ENCODE peak calls at places on chromosomes 16 and 17, in five cellular contexts. One of them, this sample, is unnamed.
A peak's percentile ranks its signal among the peaks of the same experiment; 100 is the strongest.

GRCh38 chr17:75723201-75723930 is 2.1 kb downstream of the ITGB4 start:
- DNase-seq in A172: peak; percentile 45
- DNase-seq in naive thymus-derived CD4-positive, alpha-beta T cell: no peak
- DNase-seq in NCI-H187 treated with DMSO at 0.1 percent for 48 hours: no peak
- DNase-seq in left ventricle myocardium inferior: peak; percentile 34
- DNase-seq in this sample: no peak

GRCh38 chr16:12452549-12452948 is 351.1 kb downstream of the CPPED1 start:
- DNase-seq in NCI-H187 treated with DMSO at 0.1 percent for 48 hours: no peak
- DNase-seq in A172: no peak
- DNase-seq in left ventricle myocardium inferior: no peak
- DNase-seq in naive thymus-derived CD4-positive, alpha-beta T cell: no peak
- DNase-seq in this sample: no peak

GRCh38 chr16:80231888-80232287 is 308.9 kb upstream of the DYNLRB2 start:
- DNase-seq in naive thymus-derived CD4-positive, alpha-beta T cell: no peak
- DNase-seq in left ventricle myocardium inferior: no peak
- DNase-seq in NCI-H187 treated with DMSO at 0.1 percent for 48 hours: no peak
- DNase-seq in A172: peak; percentile 64
- DNase-seq in this sample: no peak

GRCh38 chr16:24915019-24915418 is 69.3 kb downstream of the SLC5A11 start:
- DNase-seq in naive thymus-derived CD4-positive, alpha-beta T cell: no peak
- DNase-seq in NCI-H187 treated with DMSO at 0.1 percent for 48 hours: no peak
- DNase-seq in A172: no peak
- DNase-seq in left ventricle myocardium inferior: no peak
- DNase-seq in this sample: no peak

GRCh38 chr17:64401244-64401860 is 10.7 kb upstream of the PECAM1 start:
- DNase-seq in left ventricle myocardium inferior: no peak
- DNase-seq in A172: no peak
- DNase-seq in naive thymus-derived CD4-positive, alpha-beta T cell: no peak
- DNase-seq in NCI-H187 treated with DMSO at 0.1 percent for 48 hours: no peak
- DNase-seq in this sample: no peak

GRCh38 chr16:28900601-28901000 is 22.3 kb downstream of the ATP2A1 start:
- DNase-seq in A172: no peak
- DNase-seq in NCI-H187 treated with DMSO at 0.1 percent for 48 hours: no peak
- DNase-seq in left ventricle myocardium inferior: no peak
- DNase-seq in naive thymus-derived CD4-positive, alpha-beta T cell: no peak
- DNase-seq in this sample: no peak

GRCh38 chr16:66135376-66135775 is 231.1 kb upstream of the CDH5 start:
- DNase-seq in naive thymus-derived CD4-positive, alpha-beta T cell: no peak
- DNase-seq in NCI-H187 treated with DMSO at 0.1 percent for 48 hours: no peak
- DNase-seq in A172: no peak
- DNase-seq in left ventricle myocardium inferior: peak; percentile 58
- DNase-seq in this sample: no peak

GRCh38 chr17:50206604-50207293 is 5.3 kb upstream of the COL1A1 start:
- DNase-seq in NCI-H187 treated with DMSO at 0.1 percent for 48 hours: no peak
- DNase-seq in naive thymus-derived CD4-positive, alpha-beta T cell: no peak
- DNase-seq in left ventricle myocardium inferior: peak; percentile 57
- DNase-seq in A172: no peak
- DNase-seq in this sample: peak; percentile 94

GRCh38 chr17:16911141-16911937 is 60.6 kb downstream of the TNFRSF13B start:
- DNase-seq in left ventricle myocardium inferior: peak; percentile 10
- DNase-seq in NCI-H187 treated with DMSO at 0.1 percent for 48 hours: no peak
- DNase-seq in naive thymus-derived CD4-positive, alpha-beta T cell: peak; percentile 49
- DNase-seq in A172: no peak
- DNase-seq in this sample: peak; percentile 42

GRCh38 chr16:13148836-13149235 is 247.4 kb downstream of the SHISA9 start:
- DNase-seq in naive thymus-derived CD4-positive, alpha-beta T cell: no peak
- DNase-seq in left ventricle myocardium inferior: no peak
- DNase-seq in A172: peak; percentile 4
- DNase-seq in NCI-H187 treated with DMSO at 0.1 percent for 48 hours: no peak
- DNase-seq in this sample: no peak

GRCh38 chr17:76670708-76671122 is 27.2 kb upstream of the ST6GALNAC1 start:
- DNase-seq in NCI-H187 treated with DMSO at 0.1 percent for 48 hours: no peak
- DNase-seq in left ventricle myocardium inferior: no peak
- DNase-seq in naive thymus-derived CD4-positive, alpha-beta T cell: peak; percentile 5
- DNase-seq in A172: no peak
- DNase-seq in this sample: no peak

GRCh38 chr16:3783516-3783915 is 66.2 kb upstream of the TRAP1 start:
- DNase-seq in naive thymus-derived CD4-positive, alpha-beta T cell: no peak
- DNase-seq in left ventricle myocardium inferior: no peak
- DNase-seq in A172: no peak
- DNase-seq in NCI-H187 treated with DMSO at 0.1 percent for 48 hours: no peak
- DNase-seq in this sample: no peak

GRCh38 chr16:11107781-11108465 is 148.1 kb downstream of the SOCS1 start:
- DNase-seq in A172: peak; percentile 74
- DNase-seq in left ventricle myocardium inferior: no peak
- DNase-seq in NCI-H187 treated with DMSO at 0.1 percent for 48 hours: no peak
- DNase-seq in naive thymus-derived CD4-positive, alpha-beta T cell: no peak
- DNase-seq in this sample: no peak

GRCh38 chr16:65713409-65713808 is 591.5 kb upstream of the CDH11 start:
- DNase-seq in A172: no peak
- DNase-seq in naive thymus-derived CD4-positive, alpha-beta T cell: no peak
- DNase-seq in NCI-H187 treated with DMSO at 0.1 percent for 48 hours: no peak
- DNase-seq in left ventricle myocardium inferior: no peak
- DNase-seq in this sample: peak; percentile 72

GRCh38 chr17:178292-179065 is 3.0 kb downstream of the DOC2B start:
- DNase-seq in naive thymus-derived CD4-positive, alpha-beta T cell: no peak
- DNase-seq in NCI-H187 treated with DMSO at 0.1 percent for 48 hours: no peak
- DNase-seq in A172: no peak
- DNase-seq in left ventricle myocardium inferior: no peak
- DNase-seq in this sample: no peak

GRCh38 chr17:50102164-50102991 is 7.2 kb downstream of the PDK2 start:
- DNase-seq in A172: no peak
- DNase-seq in NCI-H187 treated with DMSO at 0.1 percent for 48 hours: no peak
- DNase-seq in naive thymus-derived CD4-positive, alpha-beta T cell: no peak
- DNase-seq in left ventricle myocardium inferior: peak; percentile 82
- DNase-seq in this sample: no peak

GRCh38 chr17:43434902-43435319 is 36.1 kb downstream of the ARL4D start:
- DNase-seq in A172: peak; percentile 48
- DNase-seq in left ventricle myocardium inferior: no peak
- DNase-seq in NCI-H187 treated with DMSO at 0.1 percent for 48 hours: no peak
- DNase-seq in naive thymus-derived CD4-positive, alpha-beta T cell: no peak
- DNase-seq in this sample: no peak

GRCh38 chr17:16398270-16399267 is 16.8 kb upstream of the TRPV2 start:
- DNase-seq in naive thymus-derived CD4-positive, alpha-beta T cell: no peak
- DNase-seq in left ventricle myocardium inferior: no peak
- DNase-seq in NCI-H187 treated with DMSO at 0.1 percent for 48 hours: no peak
- DNase-seq in A172: no peak
- DNase-seq in this sample: peak; percentile 68

GRCh38 chr16:2057438-2057837 is 9.7 kb downstream of the TSC2 start:
- DNase-seq in NCI-H187 treated with DMSO at 0.1 percent for 48 hours: no peak
- DNase-seq in A172: no peak
- DNase-seq in naive thymus-derived CD4-positive, alpha-beta T cell: no peak
- DNase-seq in left ventricle myocardium inferior: no peak
- DNase-seq in this sample: no peak

GRCh38 chr17:51006601-51007000 is 114.1 kb downstream of the SPAG9 start:
- DNase-seq in NCI-H187 treated with DMSO at 0.1 percent for 48 hours: no peak
- DNase-seq in naive thymus-derived CD4-positive, alpha-beta T cell: no peak
- DNase-seq in left ventricle myocardium inferior: no peak
- DNase-seq in A172: no peak
- DNase-seq in this sample: no peak

GRCh38 chr16:66474750-66475199 is 47.7 kb downstream of the BEAN1 start:
- DNase-seq in NCI-H187 treated with DMSO at 0.1 percent for 48 hours: no peak
- DNase-seq in naive thymus-derived CD4-positive, alpha-beta T cell: peak; percentile 49
- DNase-seq in A172: peak; percentile 61
- DNase-seq in left ventricle myocardium inferior: no peak
- DNase-seq in this sample: peak; percentile 48

GRCh38 chr16:27181020-27181419 is 22.3 kb upstream of the KDM8 start:
- DNase-seq in naive thymus-derived CD4-positive, alpha-beta T cell: no peak
- DNase-seq in NCI-H187 treated with DMSO at 0.1 percent for 48 hours: no peak
- DNase-seq in left ventricle myocardium inferior: no peak
- DNase-seq in A172: no peak
- DNase-seq in this sample: peak; percentile 68

GRCh38 chr17:56597495-56597990 is 4.0 kb downstream of the NOG start:
- DNase-seq in left ventricle myocardium inferior: no peak
- DNase-seq in NCI-H187 treated with DMSO at 0.1 percent for 48 hours: no peak
- DNase-seq in A172: peak; percentile 24
- DNase-seq in naive thymus-derived CD4-positive, alpha-beta T cell: no peak
- DNase-seq in this sample: peak; percentile 85

GRCh38 chr17:34254651-34255380 is at the start of gene CCL2:
- DNase-seq in A172: peak; percentile 78
- DNase-seq in naive thymus-derived CD4-positive, alpha-beta T cell: no peak
- DNase-seq in left ventricle myocardium inferior: peak; percentile 75
- DNase-seq in NCI-H187 treated with DMSO at 0.1 percent for 48 hours: peak; percentile 50
- DNase-seq in this sample: peak; percentile 93

GRCh38 chr17:83199500-83200201 is 120.2 kb downstream of the METRNL start:
- DNase-seq in A172: peak; percentile 50
- DNase-seq in NCI-H187 treated with DMSO at 0.1 percent for 48 hours: no peak
- DNase-seq in naive thymus-derived CD4-positive, alpha-beta T cell: no peak
- DNase-seq in left ventricle myocardium inferior: peak; percentile 57
- DNase-seq in this sample: no peak

GRCh38 chr16:27689711-27690110 is 139.8 kb downstream of the KATNIP start:
- DNase-seq in left ventricle myocardium inferior: no peak
- DNase-seq in NCI-H187 treated with DMSO at 0.1 percent for 48 hours: no peak
- DNase-seq in A172: no peak
- DNase-seq in naive thymus-derived CD4-positive, alpha-beta T cell: no peak
- DNase-seq in this sample: no peak

GRCh38 chr17:7587420-7587786 is 2.5 kb downstream of the SOX15 start:
- DNase-seq in left ventricle myocardium inferior: no peak
- DNase-seq in NCI-H187 treated with DMSO at 0.1 percent for 48 hours: no peak
- DNase-seq in A172: peak; percentile 93
- DNase-seq in naive thymus-derived CD4-positive, alpha-beta T cell: no peak
- DNase-seq in this sample: no peak

GRCh38 chr16:82043680-82044584 is 8.9 kb downstream of the HSD17B2 start:
- DNase-seq in naive thymus-derived CD4-positive, alpha-beta T cell: no peak
- DNase-seq in left ventricle myocardium inferior: no peak
- DNase-seq in NCI-H187 treated with DMSO at 0.1 percent for 48 hours: no peak
- DNase-seq in A172: peak; percentile 22
- DNase-seq in this sample: no peak

GRCh38 chr16:85396879-85397871 is 215.9 kb upstream of the GSE1 start:
- DNase-seq in A172: peak; percentile 63
- DNase-seq in NCI-H187 treated with DMSO at 0.1 percent for 48 hours: no peak
- DNase-seq in naive thymus-derived CD4-positive, alpha-beta T cell: no peak
- DNase-seq in left ventricle myocardium inferior: peak; percentile 15
- DNase-seq in this sample: peak; percentile 76

GRCh38 chr16:68756250-68757051 is 19.4 kb downstream of the CDH1 start:
- DNase-seq in naive thymus-derived CD4-positive, alpha-beta T cell: no peak
- DNase-seq in A172: peak; percentile 37
- DNase-seq in NCI-H187 treated with DMSO at 0.1 percent for 48 hours: peak; percentile 88
- DNase-seq in left ventricle myocardium inferior: no peak
- DNase-seq in this sample: no peak

GRCh38 chr16:28092721-28093382 is 29.3 kb upstream of the GSG1L start:
- DNase-seq in NCI-H187 treated with DMSO at 0.1 percent for 48 hours: no peak
- DNase-seq in left ventricle myocardium inferior: no peak
- DNase-seq in A172: no peak
- DNase-seq in naive thymus-derived CD4-positive, alpha-beta T cell: no peak
- DNase-seq in this sample: peak; percentile 67

GRCh38 chr17:79027274-79027924 is 3.4 kb downstream of the C1QTNF1 start:
- DNase-seq in naive thymus-derived CD4-positive, alpha-beta T cell: no peak
- DNase-seq in NCI-H187 treated with DMSO at 0.1 percent for 48 hours: no peak
- DNase-seq in left ventricle myocardium inferior: no peak
- DNase-seq in A172: peak; percentile 71
- DNase-seq in this sample: peak; percentile 74

GRCh38 chr16:2915196-2915929 is 3.6 kb downstream of the FLYWCH1 start:
- DNase-seq in left ventricle myocardium inferior: no peak
- DNase-seq in A172: no peak
- DNase-seq in NCI-H187 treated with DMSO at 0.1 percent for 48 hours: no peak
- DNase-seq in naive thymus-derived CD4-positive, alpha-beta T cell: no peak
- DNase-seq in this sample: no peak

GRCh38 chr17:35432176-35433074 is at the start of gene SLFN12:
- DNase-seq in A172: peak; percentile 96
- DNase-seq in naive thymus-derived CD4-positive, alpha-beta T cell: peak; percentile 53
- DNase-seq in left ventricle myocardium inferior: peak; percentile 45
- DNase-seq in NCI-H187 treated with DMSO at 0.1 percent for 48 hours: no peak
- DNase-seq in this sample: peak; percentile 65

GRCh38 chr17:43908111-43908721 is 880 bp upstream of the MPP2 start:
- DNase-seq in left ventricle myocardium inferior: peak; percentile 69
- DNase-seq in naive thymus-derived CD4-positive, alpha-beta T cell: peak; percentile 59
- DNase-seq in NCI-H187 treated with DMSO at 0.1 percent for 48 hours: no peak
- DNase-seq in A172: no peak
- DNase-seq in this sample: peak; percentile 91

GRCh38 chr17:82350182-82351030 is 8.6 kb upstream of the TEX19 start:
- DNase-seq in left ventricle myocardium inferior: no peak
- DNase-seq in NCI-H187 treated with DMSO at 0.1 percent for 48 hours: no peak
- DNase-seq in A172: no peak
- DNase-seq in naive thymus-derived CD4-positive, alpha-beta T cell: no peak
- DNase-seq in this sample: peak; percentile 79

GRCh38 chr17:43368740-43369506 is 29.9 kb upstream of the ARL4D start:
- DNase-seq in naive thymus-derived CD4-positive, alpha-beta T cell: peak; percentile 63
- DNase-seq in A172: peak; percentile 62
- DNase-seq in NCI-H187 treated with DMSO at 0.1 percent for 48 hours: peak; percentile 26
- DNase-seq in left ventricle myocardium inferior: peak; percentile 84
- DNase-seq in this sample: peak; percentile 97

GRCh38 chr16:57658878-57659674 is 9.0 kb upstream of the ADGRG3 start:
- DNase-seq in left ventricle myocardium inferior: no peak
- DNase-seq in NCI-H187 treated with DMSO at 0.1 percent for 48 hours: no peak
- DNase-seq in A172: no peak
- DNase-seq in naive thymus-derived CD4-positive, alpha-beta T cell: no peak
- DNase-seq in this sample: no peak

GRCh38 chr16:64121473-64121872 is 1000.4 kb downstream of the CDH11 start:
- DNase-seq in naive thymus-derived CD4-positive, alpha-beta T cell: no peak
- DNase-seq in A172: peak; percentile 50
- DNase-seq in NCI-H187 treated with DMSO at 0.1 percent for 48 hours: no peak
- DNase-seq in left ventricle myocardium inferior: no peak
- DNase-seq in this sample: no peak